ENCODE peak calls at places on chromosome 14, in four cellular contexts. H, I, Z and Q are unnamed samples. For H3K36me3, the result is how much of the 10 kb centered on the place peaks cover.

GRCh38 chr14:50447491-50447890 is 50.8 kb upstream of the CDKL1 start:
- DNase-seq in I (no peak), H (no peak), Z (peak), Q (no peak)

GRCh38 chr14:61705017-61705416 is 9.7 kb downstream of the HIF1A start:
- DNase-seq in Z (no peak), I (no peak), H (no peak), Q (no peak)

GRCh38 chr14:92362781-92363235 is 39.8 kb downstream of the SLC24A4 start:
- DNase-seq in Z (peak), I (no peak), H (no peak), Q (peak)

GRCh38 chr14:94089479-94089878 is 8.4 kb downstream of the IFI27L1 start:
- DNase-seq in Z (peak), I (no peak), H (no peak), Q (no peak)

GRCh38 chr14:95841680-95842079 is 35.0 kb upstream of the TUNAR start:
- DNase-seq in I (no peak), Z (no peak), H (no peak), Q (peak)

GRCh38 chr14:54857830-54858269 is 44.8 kb downstream of the GCH1 start:
- DNase-seq in I (no peak), Z (no peak), H (no peak), Q (no peak)

GRCh38 chr14:95891742-95892141 is 15.1 kb downstream of the TUNAR start:
- DNase-seq in I (no peak), Z (peak), H (no peak), Q (no peak)

GRCh38 chr14:91173867-91174266 is 60.0 kb downstream of the DGLUCY start:
- DNase-seq in H (no peak), I (no peak), Z (no peak), Q (no peak)

GRCh38 chr14:103105580-103106168 is 11.1 kb downstream of the EXOC3L4 start:
- DNase-seq in H (no peak), I (no peak), Z (peak), Q (no peak)

GRCh38 chr14:53861781-53862180 is 94.8 kb downstream of the BMP4 start:
- DNase-seq in H (no peak), Z (no peak), I (no peak), Q (no peak)

GRCh38 chr14:56416213-56416612 is 163.4 kb upstream of the TMEM260 start:
- DNase-seq in I (no peak), Z (no peak), H (no peak), Q (no peak)

GRCh38 chr14:56413721-56414120 is 165.9 kb upstream of the TMEM260 start:
- DNase-seq in I (no peak), H (no peak), Z (no peak), Q (no peak)

GRCh38 chr14:56414231-56414630 is 165.4 kb upstream of the TMEM260 start:
- DNase-seq in I (no peak), H (no peak), Z (no peak), Q (no peak)

GRCh38 chr14:56417173-56417572 is 162.4 kb upstream of the TMEM260 start:
- DNase-seq in H (no peak), I (no peak), Z (no peak), Q (no peak)

GRCh38 chr14:56412453-56413434 is 166.9 kb upstream of the TMEM260 start:
- DNase-seq in Z (no peak), I (no peak), H (no peak), Q (no peak)
- TF ChIP-seq CTCF in Z (no peak), I (no peak), H (no peak), Q (no peak)

GRCh38 chr14:75134644-75135043 is 7.8 kb upstream of the NEK9 start:
- DNase-seq in I (no peak), H (no peak), Z (no peak), Q (no peak)
- H3K36me3 ChIP-seq in I (under half), H (under half), Z (under half), Q (under half)

DNA sequence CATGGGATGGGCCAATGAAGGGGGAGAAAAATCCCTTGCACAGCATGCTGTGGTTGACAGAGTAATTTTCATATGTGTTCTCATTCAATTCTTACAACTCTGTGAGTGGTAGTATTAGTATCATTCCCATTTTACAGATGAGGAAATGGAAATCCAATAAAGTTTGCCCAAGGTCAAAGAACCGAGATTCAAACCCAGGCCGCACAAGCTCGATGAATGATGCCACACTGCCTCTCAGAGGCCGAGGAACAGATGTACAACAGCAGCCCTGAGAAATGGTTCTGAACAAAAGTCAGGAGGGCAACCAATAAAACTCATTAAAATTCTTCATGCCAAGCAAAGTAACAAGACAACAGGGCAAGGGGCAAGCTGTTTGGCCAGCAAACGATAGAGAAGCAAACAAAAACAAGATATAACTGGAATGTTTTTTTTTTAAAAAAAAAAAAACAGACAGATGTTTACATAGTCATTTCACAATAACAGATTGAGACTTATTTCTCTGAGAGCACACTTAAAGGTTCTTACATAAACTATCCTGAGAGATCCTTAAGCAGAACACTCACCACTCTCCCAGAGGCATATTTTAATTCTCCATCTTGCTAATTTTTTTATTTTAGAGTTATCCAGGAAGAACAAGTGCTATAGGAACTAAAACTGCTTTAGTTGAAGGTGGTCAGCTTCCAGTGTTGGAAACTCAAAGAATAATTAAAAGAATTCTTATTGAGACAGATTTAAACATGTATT is 85.8 kb downstream of the EXOC5 start:
- DNase-seq in Z (peak), H (no peak), I (peak), Q (no peak)
- TF ChIP-seq CTCF in Z (peak), H (no peak), I (peak), Q (no peak)

DNA sequence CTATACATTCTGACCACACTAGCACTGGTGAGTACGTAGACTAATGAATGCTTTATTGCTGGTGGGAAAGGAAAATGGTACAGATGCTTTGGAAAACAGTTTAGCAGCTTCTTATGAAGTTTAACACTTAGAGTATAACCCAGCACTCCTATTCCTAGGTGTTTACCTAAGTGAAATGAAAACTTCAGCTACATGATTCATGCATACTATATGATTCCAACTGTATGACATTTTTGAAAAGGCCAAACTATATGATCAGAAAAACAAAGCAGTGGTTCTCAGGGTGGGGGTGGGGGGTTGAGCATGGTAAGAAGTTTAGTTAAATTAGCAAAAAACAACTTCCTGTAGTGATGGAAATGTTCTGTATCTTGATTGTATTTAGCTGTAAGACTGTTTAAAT is 22.1 kb upstream of the ARID4A start:
- DNase-seq in Z (no peak), H (no peak), I (no peak), Q (no peak)
- H3K36me3 ChIP-seq in Z (half or more), H (under half), I (under half), Q (under half)

GRCh38 chr14:36947362-36947761 is 225.0 kb downstream of the SLC25A21 start:
- DNase-seq in Z (peak), I (no peak), H (no peak), Q (no peak)
- TF ChIP-seq CTCF in Z (no peak), I (no peak), H (no peak), Q (no peak)

GRCh38 chr14:34205799-34206198 is 254.9 kb upstream of the EGLN3 start:
- DNase-seq in I (no peak), H (no peak), Z (no peak), Q (no peak)
- H3K36me3 ChIP-seq in I (under half), H (under half), Z (under half), Q (under half)

GRCh38 chr14:105472496-105472991 is 2.1 kb upstream of the CRIP2 start:
- DNase-seq in Z (peak), H (peak), I (no peak), Q (no peak)

GRCh38 chr14:105469456-105470162 is 5.0 kb upstream of the CRIP2 start:
- DNase-seq in H (no peak), I (no peak), Z (no peak), Q (no peak)

GRCh38 chr14:105471823-105472495 is 2.7 kb upstream of the CRIP2 start:
- DNase-seq in I (no peak), H (no peak), Z (no peak), Q (no peak)

GRCh38 chr14:105470163-105470811 is 4.3 kb upstream of the CRIP2 start:
- DNase-seq in H (no peak), I (no peak), Z (no peak), Q (no peak)

DNA sequence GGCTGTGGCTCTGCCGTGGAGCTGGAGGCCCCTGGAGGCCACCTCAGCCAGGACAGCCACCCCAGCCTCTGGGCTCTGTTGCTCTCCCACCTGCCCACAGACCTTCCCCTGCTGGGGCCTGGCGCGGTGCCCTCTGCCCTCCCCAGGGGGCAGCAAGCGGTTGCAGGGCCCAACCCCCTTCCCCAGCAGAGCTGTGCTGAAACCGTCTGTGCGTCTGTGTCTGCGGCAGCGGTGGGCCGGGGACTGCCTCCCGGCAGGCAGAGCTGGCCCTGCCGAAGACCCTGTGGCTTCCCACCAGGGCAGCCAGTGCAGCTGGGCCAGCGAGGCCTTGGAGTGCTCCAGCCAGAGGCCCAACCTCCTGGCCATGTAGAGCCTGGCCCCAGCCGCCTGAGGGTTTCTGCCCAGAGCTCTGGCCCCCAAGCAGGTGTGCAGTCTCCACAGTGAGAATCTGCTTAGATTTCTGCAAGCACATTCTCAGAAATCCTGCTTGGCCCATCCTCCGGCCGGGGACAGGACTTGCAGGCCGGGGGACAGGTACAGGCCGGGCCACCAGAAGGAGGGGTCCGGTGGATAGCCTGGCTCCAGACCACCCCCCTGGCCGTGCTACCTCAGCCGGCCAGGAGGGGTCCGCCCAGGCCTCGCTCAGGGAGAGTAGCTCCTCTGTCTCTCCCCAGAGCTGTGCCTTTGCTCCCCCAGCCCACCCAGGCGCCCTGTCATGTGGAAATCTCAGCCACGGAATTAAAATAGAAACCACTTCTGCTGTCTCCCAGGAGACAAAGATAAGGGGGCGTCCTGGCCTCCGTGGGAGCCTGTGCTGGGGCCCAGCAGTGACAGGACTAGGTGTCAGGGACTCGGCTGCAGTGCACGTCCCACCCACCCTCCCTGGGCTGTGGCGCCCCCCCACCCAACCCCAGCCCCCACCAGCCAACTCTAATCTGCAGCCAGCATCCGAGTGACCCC is 3.5 kb upstream of the CRIP2 start:
- DNase-seq in H (no peak), Z (no peak), I (no peak), Q (no peak)
- TF ChIP-seq CTCF in H (peak), Z (no peak), I (peak), Q (peak)